ENCODE peak calls at places on chromosome 12, in seven cellular contexts. One of them, this sample, is unnamed.

GRCh38 chr12:24479131-24479530 is 469.8 kb downstream of the BCAT1 start:
- DNase-seq in NCI-H345: no peak
- DNase-seq in HFFc6: no peak
- DNase-seq in GM20000: no peak
- DNase-seq in H54: no peak
- DNase-seq in EH: peak
- DNase-seq in T-helper 1 cell: no peak
- DNase-seq in this sample: no peak

GRCh38 chr12:62660763-62661162 is 194.1 kb downstream of the MON2 start:
- DNase-seq in NCI-H345: no peak
- DNase-seq in T-helper 1 cell: no peak
- DNase-seq in EH: peak
- DNase-seq in GM20000: no peak
- DNase-seq in HFFc6: peak
- DNase-seq in H54: peak
- DNase-seq in this sample: no peak

GRCh38 chr12:57591567-57592325 is 754 bp downstream of the PIP4K2C start:
- DNase-seq in H54: no peak
- DNase-seq in EH: peak
- DNase-seq in HFFc6: no peak
- DNase-seq in GM20000: no peak
- DNase-seq in T-helper 1 cell: no peak
- DNase-seq in NCI-H345: peak
- DNase-seq in this sample: no peak

GRCh38 chr12:113098428-113099028 is 37.0 kb downstream of the RASAL1 start:
- DNase-seq in EH: peak
- DNase-seq in HFFc6: peak
- DNase-seq in T-helper 1 cell: peak
- DNase-seq in GM20000: peak
- DNase-seq in NCI-H345: peak
- DNase-seq in H54: peak
- DNase-seq in this sample: peak

GRCh38 chr12:3054993-3055711 is 22.0 kb upstream of the TSPAN9 start:
- DNase-seq in T-helper 1 cell: no peak
- DNase-seq in HFFc6: no peak
- DNase-seq in H54: no peak
- DNase-seq in NCI-H345: no peak
- DNase-seq in GM20000: no peak
- DNase-seq in EH: no peak
- DNase-seq in this sample: no peak

GRCh38 chr12:111406474-111407370 is 999 bp downstream of the SH2B3 start:
- DNase-seq in EH: no peak
- DNase-seq in GM20000: peak
- DNase-seq in H54: no peak
- DNase-seq in T-helper 1 cell: peak
- DNase-seq in HFFc6: no peak
- DNase-seq in NCI-H345: no peak
- DNase-seq in this sample: no peak

GRCh38 chr12:109098671-109099070 is 1.3 kb downstream of the UNG start:
- DNase-seq in GM20000: no peak
- DNase-seq in H54: no peak
- DNase-seq in HFFc6: no peak
- DNase-seq in NCI-H345: no peak
- DNase-seq in EH: no peak
- DNase-seq in T-helper 1 cell: no peak
- DNase-seq in this sample: no peak

GRCh38 chr12:7844131-7844530 is 28.6 kb downstream of the SLC2A14 start:
- DNase-seq in H54: no peak
- DNase-seq in EH: peak
- DNase-seq in HFFc6: no peak
- DNase-seq in GM20000: no peak
- DNase-seq in NCI-H345: no peak
- DNase-seq in T-helper 1 cell: no peak
- DNase-seq in this sample: no peak

GRCh38 chr12:77943466-77943865 is 112.8 kb downstream of the NAV3 start:
- DNase-seq in NCI-H345: no peak
- DNase-seq in HFFc6: peak
- DNase-seq in H54: no peak
- DNase-seq in T-helper 1 cell: no peak
- DNase-seq in GM20000: no peak
- DNase-seq in EH: peak
- DNase-seq in this sample: no peak

GRCh38 chr12:132489078-132489601 is 811 bp upstream of the FBRSL1 start:
- DNase-seq in EH: peak
- DNase-seq in GM20000: no peak
- DNase-seq in H54: no peak
- DNase-seq in HFFc6: no peak
- DNase-seq in T-helper 1 cell: peak
- DNase-seq in NCI-H345: no peak
- DNase-seq in this sample: peak

GRCh38 chr12:56716458-56716857 is 8.6 kb downstream of the NACA start:
- DNase-seq in T-helper 1 cell: no peak
- DNase-seq in H54: no peak
- DNase-seq in GM20000: no peak
- DNase-seq in NCI-H345: no peak
- DNase-seq in EH: no peak
- DNase-seq in HFFc6: no peak
- DNase-seq in this sample: no peak

GRCh38 chr12:114904254-114905003 is 220.5 kb upstream of the TBX3 start:
- DNase-seq in GM20000: no peak
- DNase-seq in H54: no peak
- DNase-seq in EH: peak
- DNase-seq in HFFc6: peak
- DNase-seq in T-helper 1 cell: no peak
- DNase-seq in NCI-H345: peak
- DNase-seq in this sample: no peak

GRCh38 chr12:124392991-124393790 is 98.3 kb downstream of the RFLNA start:
- DNase-seq in NCI-H345: peak
- DNase-seq in EH: peak
- DNase-seq in H54: peak
- DNase-seq in HFFc6: peak
- DNase-seq in T-helper 1 cell: no peak
- DNase-seq in GM20000: no peak
- DNase-seq in this sample: no peak

GRCh38 chr12:101862245-101862644 is 15.1 kb upstream of the DRAM1 start:
- DNase-seq in HFFc6: peak
- DNase-seq in NCI-H345: no peak
- DNase-seq in GM20000: no peak
- DNase-seq in H54: no peak
- DNase-seq in EH: peak
- DNase-seq in T-helper 1 cell: no peak
- DNase-seq in this sample: no peak

GRCh38 chr12:4909397-4909733 is 340 bp upstream of the KCNA1 start:
- DNase-seq in EH: no peak
- DNase-seq in H54: no peak
- DNase-seq in NCI-H345: no peak
- DNase-seq in GM20000: peak
- DNase-seq in HFFc6: no peak
- DNase-seq in T-helper 1 cell: no peak
- DNase-seq in this sample: no peak

GRCh38 chr12:2311001-2311778 is 258.4 kb downstream of the CACNA1C start:
- DNase-seq in H54: no peak
- DNase-seq in GM20000: no peak
- DNase-seq in EH: peak
- DNase-seq in HFFc6: peak
- DNase-seq in T-helper 1 cell: no peak
- DNase-seq in NCI-H345: no peak
- DNase-seq in this sample: no peak

GRCh38 chr12:53816360-53817020 is 64.7 kb upstream of the CISTR start:
- DNase-seq in EH: no peak
- DNase-seq in T-helper 1 cell: no peak
- DNase-seq in NCI-H345: no peak
- DNase-seq in GM20000: no peak
- DNase-seq in H54: no peak
- DNase-seq in HFFc6: no peak
- DNase-seq in this sample: no peak

GRCh38 chr12:10182662-10183061 is 3.8 kb downstream of the TMEM52B start:
- DNase-seq in HFFc6: peak
- DNase-seq in EH: peak
- DNase-seq in NCI-H345: no peak
- DNase-seq in GM20000: no peak
- DNase-seq in H54: no peak
- DNase-seq in T-helper 1 cell: no peak
- DNase-seq in this sample: no peak

GRCh38 chr12:50041461-50041860 is 15.9 kb upstream of the ASIC1 start:
- DNase-seq in HFFc6: no peak
- DNase-seq in H54: no peak
- DNase-seq in T-helper 1 cell: no peak
- DNase-seq in GM20000: no peak
- DNase-seq in EH: no peak
- DNase-seq in NCI-H345: no peak
- DNase-seq in this sample: no peak

GRCh38 chr12:98743362-98743953 is 98.4 kb downstream of the APAF1 start:
- DNase-seq in H54: peak
- DNase-seq in EH: no peak
- DNase-seq in T-helper 1 cell: peak
- DNase-seq in NCI-H345: no peak
- DNase-seq in GM20000: peak
- DNase-seq in HFFc6: no peak
- DNase-seq in this sample: no peak

GRCh38 chr12:54011665-54012532 is 3.1 kb downstream of the HOXC8 start:
- DNase-seq in NCI-H345: no peak
- DNase-seq in GM20000: no peak
- DNase-seq in T-helper 1 cell: no peak
- DNase-seq in EH: no peak
- DNase-seq in HFFc6: no peak
- DNase-seq in H54: no peak
- DNase-seq in this sample: no peak

GRCh38 chr12:53866727-53867126 is 71.9 kb upstream of the HOXC13 start:
- DNase-seq in T-helper 1 cell: no peak
- DNase-seq in H54: no peak
- DNase-seq in GM20000: no peak
- DNase-seq in HFFc6: no peak
- DNase-seq in NCI-H345: no peak
- DNase-seq in EH: no peak
- DNase-seq in this sample: no peak

GRCh38 chr12:65853489-65854157 is 29.3 kb downstream of the HMGA2 start:
- DNase-seq in GM20000: no peak
- DNase-seq in EH: peak
- DNase-seq in HFFc6: peak
- DNase-seq in H54: no peak
- DNase-seq in NCI-H345: no peak
- DNase-seq in T-helper 1 cell: no peak
- DNase-seq in this sample: no peak

GRCh38 chr12:24491968-24492367 is 456.9 kb downstream of the BCAT1 start:
- DNase-seq in GM20000: no peak
- DNase-seq in EH: no peak
- DNase-seq in H54: no peak
- DNase-seq in T-helper 1 cell: no peak
- DNase-seq in HFFc6: no peak
- DNase-seq in NCI-H345: no peak
- DNase-seq in this sample: no peak

GRCh38 chr12:94429633-94430032 is 30.0 kb downstream of the CEP83 start:
- DNase-seq in NCI-H345: no peak
- DNase-seq in EH: peak
- DNase-seq in GM20000: no peak
- DNase-seq in T-helper 1 cell: no peak
- DNase-seq in HFFc6: peak
- DNase-seq in H54: no peak
- DNase-seq in this sample: no peak

GRCh38 chr12:57611116-57611809 is at the start of gene ARHGEF25:
- DNase-seq in GM20000: peak
- DNase-seq in T-helper 1 cell: no peak
- DNase-seq in NCI-H345: peak
- DNase-seq in EH: peak
- DNase-seq in HFFc6: no peak
- DNase-seq in H54: peak
- DNase-seq in this sample: no peak

GRCh38 chr12:79127268-79127895 is 262.8 kb downstream of the SYT1 start:
- DNase-seq in GM20000: peak
- DNase-seq in H54: no peak
- DNase-seq in EH: peak
- DNase-seq in HFFc6: peak
- DNase-seq in T-helper 1 cell: no peak
- DNase-seq in NCI-H345: no peak
- DNase-seq in this sample: no peak

GRCh38 chr12:118103601-118104382 is at the start of gene VSIG10:
- DNase-seq in EH: peak
- DNase-seq in NCI-H345: peak
- DNase-seq in HFFc6: peak
- DNase-seq in GM20000: peak
- DNase-seq in H54: peak
- DNase-seq in T-helper 1 cell: no peak
- DNase-seq in this sample: peak

GRCh38 chr12:90020436-90020835 is 311.8 kb upstream of the ATP2B1 start:
- DNase-seq in H54: no peak
- DNase-seq in NCI-H345: no peak
- DNase-seq in GM20000: no peak
- DNase-seq in T-helper 1 cell: no peak
- DNase-seq in EH: no peak
- DNase-seq in HFFc6: no peak
- DNase-seq in this sample: no peak

GRCh38 chr12:102874819-102875218 is 42.2 kb downstream of the PAH start:
- DNase-seq in H54: no peak
- DNase-seq in GM20000: no peak
- DNase-seq in HFFc6: no peak
- DNase-seq in EH: no peak
- DNase-seq in NCI-H345: no peak
- DNase-seq in T-helper 1 cell: no peak
- DNase-seq in this sample: no peak

This sample was measured in T-cell.